ENCODE peak calls at places on chromosomes 16 and 17, in five cellular contexts. R is esophagus squamous epithelium, Z is thoracic aorta, Y is nephron progenitor cell, D is AG04450. F is an unnamed sample.

GRCh38 chr17:156946-157345 is 19.6 kb downstream of the SCGB1C2 start:
- DNase-seq in R (no peak), Z (no peak), Y (no peak), D (no peak), F (no peak)

GRCh38 chr17:7429722-7430121 is 1.1 kb downstream of the SPEM3 start:
- DNase-seq in R (no peak), Z (no peak), Y (no peak), D (no peak), F (no peak)

GRCh38 chr17:77117415-77117814 is 23.4 kb upstream of the SEC14L1 start:
- DNase-seq in R (no peak), Z (no peak), Y (no peak), D (no peak), F (no peak)

GRCh38 chr16:16073884-16074781 is 124.7 kb downstream of the ABCC1 start:
- DNase-seq in R (no peak), Z (no peak), Y (peak; percentile 56), D (peak; percentile 81), F (peak; percentile 76)

GRCh38 chr17:17205368-17206148 is 575 bp downstream of the PLD6 start:
- DNase-seq in R (no peak), Z (no peak), Y (no peak), D (no peak), F (no peak)

GRCh38 chr17:77054926-77055325 is 85.8 kb upstream of the SEC14L1 start:
- DNase-seq in R (no peak), Z (no peak), Y (peak; percentile 23), D (no peak), F (no peak)

GRCh38 chr16:75079346-75079926 is 37.1 kb downstream of the LDHD start:
- DNase-seq in R (no peak), Z (no peak), Y (no peak), D (no peak), F (no peak)

GRCh38 chr17:76686538-76687277 is 24.1 kb downstream of the MXRA7 start:
- DNase-seq in R (no peak), Z (no peak), Y (no peak), D (no peak), F (no peak)

GRCh38 chr16:16992986-16993783 is 477.6 kb downstream of the XYLT1 start:
- DNase-seq in R (no peak), Z (no peak), Y (peak; percentile 36), D (no peak), F (no peak)

GRCh38 chr16:87376660-87377059 is 6.9 kb downstream of the FBXO31 start:
- DNase-seq in R (no peak), Z (no peak), Y (no peak), D (no peak), F (no peak)

GRCh38 chr17:41304091-41304490 is 1.4 kb upstream of the KRTAP29-1 start:
- DNase-seq in R (no peak), Z (no peak), Y (no peak), D (no peak), F (no peak)

GRCh38 chr17:17575360-17576251 is 15.9 kb downstream of the PEMT start:
- DNase-seq in R (no peak), Z (no peak), Y (no peak), D (no peak), F (no peak)

GRCh38 chr17:64150237-64151015 is 20.5 kb upstream of the ERN1 start:
- DNase-seq in R (no peak), Z (no peak), Y (no peak), D (no peak), F (no peak)

GRCh38 chr17:51734462-51734861 is 424.1 kb downstream of the CA10 start:
- DNase-seq in R (no peak), Z (no peak), Y (peak; percentile 15), D (no peak), F (no peak)

GRCh38 chr17:68248199-68248825 is 469 bp downstream of the AMZ2 start:
- DNase-seq in R (no peak), Z (no peak), Y (no peak), D (no peak), F (peak; percentile 32)

GRCh38 chr16:20676268-20676828 is 21.1 kb downstream of the ACSM1 start:
- DNase-seq in R (no peak), Z (no peak), Y (no peak), D (no peak), F (no peak)

GRCh38 chr16:84811529-84811928 is 8.3 kb upstream of the CRISPLD2 start:
- DNase-seq in R (no peak), Z (no peak), Y (no peak), D (no peak), F (no peak)

GRCh38 chr17:32783602-32784001 is 93.3 kb downstream of the MYO1D start:
- DNase-seq in R (no peak), Z (no peak), Y (no peak), D (peak; percentile 27), F (peak; percentile 52)

GRCh38 chr16:78200023-78200389 is 100.6 kb downstream of the WWOX start:
- DNase-seq in R (no peak), Z (no peak), Y (no peak), D (no peak), F (no peak)

GRCh38 chr17:50014471-50015088 is 19.6 kb upstream of the DLX3 start:
- DNase-seq in R (no peak), Z (no peak), Y (no peak), D (no peak), F (no peak)

GRCh38 chr17:60135951-60136666 is 13.7 kb upstream of the CA4 start:
- DNase-seq in R (no peak), Z (no peak), Y (no peak), D (no peak), F (no peak)

GRCh38 chr17:63382826-63383225 is 63.3 kb downstream of the CYB561 start:
- DNase-seq in R (no peak), Z (no peak), Y (no peak), D (no peak), F (no peak)

GRCh38 chr17:7673239-7673638 is 14.1 kb downstream of the TP53 start:
- DNase-seq in R (no peak), Z (no peak), Y (peak; percentile 33), D (no peak), F (no peak)

GRCh38 chr17:42120161-42121065 is 754 bp downstream of the KAT2A start:
- DNase-seq in R (no peak), Z (no peak), Y (peak; percentile 60), D (no peak), F (no peak)

GRCh38 chr17:66691644-66692500 is 143.0 kb upstream of the CACNG5 start:
- DNase-seq in R (no peak), Z (no peak), Y (no peak), D (peak; percentile 7), F (no peak)

GRCh38 chr16:59719121-59719520 is 985.0 kb upstream of the GOT2 start:
- DNase-seq in R (no peak), Z (no peak), Y (no peak), D (no peak), F (no peak)

DNA sequence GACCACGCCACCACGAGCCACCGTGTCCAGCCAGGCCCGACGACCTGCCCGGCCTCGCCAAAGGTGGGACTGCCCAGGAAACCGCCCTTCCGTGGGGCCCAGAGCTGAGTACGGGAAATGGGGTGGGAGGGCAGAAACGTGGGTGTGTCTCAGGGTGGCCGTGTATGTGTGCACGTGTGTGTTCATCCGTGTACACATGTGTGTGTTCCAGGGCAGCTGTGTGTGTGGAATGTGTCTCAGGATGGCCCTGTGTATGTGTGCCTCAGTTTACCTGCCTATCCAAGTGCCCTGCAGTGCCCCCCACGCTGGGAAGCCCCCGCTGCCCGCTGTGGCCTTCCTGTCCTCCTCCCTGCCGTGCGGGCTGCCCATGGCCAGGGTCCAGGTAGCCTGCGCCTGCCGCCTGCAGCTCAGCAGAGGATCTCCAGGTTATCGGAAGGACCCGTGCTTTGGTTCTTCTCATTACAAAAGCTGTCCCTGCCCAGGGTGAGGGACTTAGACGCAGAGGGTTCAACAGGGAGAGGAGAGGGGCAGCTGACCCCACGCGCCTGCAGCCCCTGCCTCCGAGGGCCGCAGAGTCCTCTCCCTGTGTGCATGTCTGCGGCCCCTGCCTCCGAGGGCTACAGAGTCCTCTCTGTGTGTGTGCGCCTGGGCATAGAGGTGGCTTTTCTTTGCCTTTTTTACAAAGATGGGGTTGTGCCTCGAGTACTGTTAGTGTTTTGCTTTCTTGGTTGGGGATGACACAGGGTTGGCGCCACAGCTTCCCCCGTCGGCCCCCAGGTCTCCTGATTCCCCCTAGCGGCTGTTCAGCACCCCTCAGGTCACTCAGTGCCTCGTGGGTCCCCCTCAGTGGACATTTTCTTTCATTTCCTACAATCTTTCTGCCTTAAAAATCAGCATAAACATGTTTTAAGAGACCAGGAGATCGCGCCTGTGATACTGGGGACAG is 23.6 kb downstream of the ZNF469 start:
- DNase-seq in R (no peak), Z (no peak), Y (no peak), D (no peak), F (no peak)
- TF ChIP-seq CTCF in R (no peak), Z (no peak), Y (peak; percentile 18), D (no peak), F (no peak)

DNA sequence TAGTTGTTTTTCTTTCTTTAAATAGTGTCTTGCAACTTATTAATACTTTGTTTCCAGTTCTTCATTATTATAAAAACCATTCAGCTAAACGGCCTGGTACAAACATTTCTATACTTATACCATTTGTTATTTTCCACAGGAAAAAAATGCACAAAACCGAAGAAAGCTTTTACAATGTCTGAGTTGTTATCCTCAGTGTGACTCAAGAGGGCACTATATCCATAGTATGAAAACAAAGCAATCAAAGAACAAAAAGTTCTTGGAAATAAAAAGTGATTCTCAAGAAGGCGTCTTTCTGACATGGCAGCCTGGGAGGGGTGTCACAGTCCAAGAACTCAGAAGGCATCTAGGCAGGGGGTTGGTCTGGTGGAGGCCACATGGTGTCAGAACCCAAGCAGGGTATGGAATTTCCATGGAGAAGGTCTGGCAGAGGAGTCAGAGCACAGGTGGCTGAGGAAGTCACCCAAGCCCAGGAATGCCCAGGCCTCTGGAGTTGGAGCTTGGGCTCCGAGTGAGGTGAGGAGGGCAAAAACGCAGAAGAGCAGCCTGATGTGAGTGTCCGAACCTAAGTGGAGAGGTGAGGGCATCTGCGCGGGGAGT is 70.9 kb upstream of the ATP2A3 start:
- DNase-seq in R (no peak), Z (no peak), Y (no peak), D (no peak), F (no peak)
- TF ChIP-seq CTCF in R (no peak), Z (no peak), Y (no peak), D (peak; percentile 4), F (no peak)

GRCh38 chr17:19718613-19719364 is 2.4 kb upstream of the SLC47A2 start:
- DNase-seq in R (no peak), Z (no peak), Y (no peak), D (no peak), F (no peak)
- TF ChIP-seq CTCF in R (peak; percentile 62), Z (no peak), Y (no peak), D (peak; percentile 7), F (peak; percentile 11)

GRCh38 chr16:12340151-12340733 is 363.7 kb downstream of the SNX29 start:
- DNase-seq in R (no peak), Z (no peak), Y (no peak), D (no peak), F (no peak)
- TF ChIP-seq CTCF in R (peak; percentile 37), Z (no peak), Y (peak; percentile 17), D (peak; percentile 48), F (peak; percentile 44)

DNA sequence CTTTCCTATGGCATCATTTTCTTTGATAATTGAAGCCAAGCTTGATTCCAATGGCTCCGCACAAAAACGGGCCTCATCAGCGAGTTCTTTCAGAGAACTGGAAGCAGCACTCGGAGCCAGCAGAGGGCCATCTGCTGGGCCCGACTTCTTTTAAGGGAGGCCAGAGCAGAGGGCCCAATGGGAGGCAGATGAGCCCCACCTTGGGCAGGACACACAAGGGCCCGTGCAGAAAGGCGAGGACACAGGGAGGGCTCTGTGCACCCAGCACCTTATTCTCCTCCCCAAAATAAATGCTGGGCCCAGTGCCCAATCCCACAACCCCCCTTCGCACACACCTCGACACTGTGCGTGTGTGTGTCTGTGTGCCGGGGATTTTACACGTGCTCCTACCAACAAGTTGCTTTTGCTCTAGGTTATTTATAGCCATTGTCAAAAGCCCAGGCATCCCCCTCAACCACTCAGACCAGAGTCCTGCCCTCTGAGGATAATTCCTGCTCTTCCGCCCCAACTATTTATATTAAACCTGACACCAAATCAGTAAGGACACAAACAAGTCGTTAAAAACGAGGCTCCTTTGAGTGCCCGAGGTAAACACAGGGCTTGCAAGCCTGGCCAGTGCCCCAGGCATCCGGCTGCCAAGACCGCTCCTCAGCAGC is 6.8 kb downstream of the AXIN2 start:
- DNase-seq in R (no peak), Z (no peak), Y (peak; percentile 27), D (no peak), F (no peak)
- TF ChIP-seq CTCF in R (no peak), Z (no peak), Y (no peak), D (peak; percentile 10), F (peak; percentile 39)

F was measured in AG09309.